ENCODE peak calls at places on chromosomes 2 and 18, in nine cellular contexts. One of them, this sample, is unnamed.

GRCh38 chr18:32674491-32674890 is 98.3 kb downstream of the KLHL14 start:
- DNase-seq in HTR-8/SVneo: no peak
- DNase-seq in AG10803: no peak
- DNase-seq in T follicular helper cell: no peak
- DNase-seq in cardiac fibroblast: no peak
- DNase-seq in HuH-7.5: no peak
- DNase-seq in GM23248: peak; percentile 19
- DNase-seq in activated CD4-positive, alpha-beta memory T cell treated with anti-CD3 and anti-CD28 coated beads for 36 hours: no peak
- DNase-seq in stimulated activated CD8-positive, alpha-beta memory T cell treated with anti-CD3 and anti-CD28 coated beads, Interleukin-7, amount 100 ng/mL, for 4 hours: no peak
- DNase-seq in this sample: peak; percentile 11

GRCh38 chr2:135473567-135473966 is 57.5 kb downstream of the ZRANB3 start:
- DNase-seq in HuH-7.5: peak; percentile 12
- DNase-seq in AG10803: peak; percentile 19
- DNase-seq in stimulated activated CD8-positive, alpha-beta memory T cell treated with anti-CD3 and anti-CD28 coated beads, Interleukin-7, amount 100 ng/mL, for 4 hours: no peak
- DNase-seq in T follicular helper cell: no peak
- DNase-seq in cardiac fibroblast: peak; percentile 55
- DNase-seq in activated CD4-positive, alpha-beta memory T cell treated with anti-CD3 and anti-CD28 coated beads for 36 hours: peak; percentile 42
- DNase-seq in GM23248: peak; percentile 34
- DNase-seq in HTR-8/SVneo: peak; percentile 14
- DNase-seq in this sample: peak; percentile 3

GRCh38 chr2:196200557-196200956 is 29.2 kb upstream of the STK17B start:
- DNase-seq in HTR-8/SVneo: no peak
- DNase-seq in GM23248: no peak
- DNase-seq in stimulated activated CD8-positive, alpha-beta memory T cell treated with anti-CD3 and anti-CD28 coated beads, Interleukin-7, amount 100 ng/mL, for 4 hours: no peak
- DNase-seq in cardiac fibroblast: no peak
- DNase-seq in T follicular helper cell: no peak
- DNase-seq in HuH-7.5: no peak
- DNase-seq in activated CD4-positive, alpha-beta memory T cell treated with anti-CD3 and anti-CD28 coated beads for 36 hours: peak; percentile 61
- DNase-seq in AG10803: no peak
- DNase-seq in this sample: no peak

GRCh38 chr18:73118121-73118816 is 250.5 kb upstream of the NETO1 start:
- DNase-seq in activated CD4-positive, alpha-beta memory T cell treated with anti-CD3 and anti-CD28 coated beads for 36 hours: no peak
- DNase-seq in stimulated activated CD8-positive, alpha-beta memory T cell treated with anti-CD3 and anti-CD28 coated beads, Interleukin-7, amount 100 ng/mL, for 4 hours: no peak
- DNase-seq in T follicular helper cell: no peak
- DNase-seq in AG10803: peak; percentile 59
- DNase-seq in HuH-7.5: no peak
- DNase-seq in GM23248: peak; percentile 37
- DNase-seq in HTR-8/SVneo: no peak
- DNase-seq in cardiac fibroblast: peak; percentile 65
- DNase-seq in this sample: no peak

GRCh38 chr2:10331702-10332401 is 29.1 kb downstream of the HPCAL1 start:
- DNase-seq in T follicular helper cell: peak; percentile 17
- DNase-seq in HTR-8/SVneo: no peak
- DNase-seq in GM23248: no peak
- DNase-seq in stimulated activated CD8-positive, alpha-beta memory T cell treated with anti-CD3 and anti-CD28 coated beads, Interleukin-7, amount 100 ng/mL, for 4 hours: peak; percentile 26
- DNase-seq in HuH-7.5: no peak
- DNase-seq in AG10803: no peak
- DNase-seq in cardiac fibroblast: no peak
- DNase-seq in activated CD4-positive, alpha-beta memory T cell treated with anti-CD3 and anti-CD28 coated beads for 36 hours: peak; percentile 86
- DNase-seq in this sample: no peak

GRCh38 chr2:46657042-46657504 is 177.7 kb downstream of the TMEM247 start:
- DNase-seq in activated CD4-positive, alpha-beta memory T cell treated with anti-CD3 and anti-CD28 coated beads for 36 hours: no peak
- DNase-seq in GM23248: peak; percentile 70
- DNase-seq in AG10803: peak; percentile 95
- DNase-seq in HuH-7.5: peak; percentile 30
- DNase-seq in stimulated activated CD8-positive, alpha-beta memory T cell treated with anti-CD3 and anti-CD28 coated beads, Interleukin-7, amount 100 ng/mL, for 4 hours: no peak
- DNase-seq in cardiac fibroblast: peak; percentile 64
- DNase-seq in T follicular helper cell: no peak
- DNase-seq in HTR-8/SVneo: peak; percentile 57
- DNase-seq in this sample: no peak

GRCh38 chr2:120984452-120985173 is 248.9 kb downstream of the GLI2 start:
- DNase-seq in HTR-8/SVneo: no peak
- DNase-seq in T follicular helper cell: no peak
- DNase-seq in HuH-7.5: no peak
- DNase-seq in cardiac fibroblast: no peak
- DNase-seq in stimulated activated CD8-positive, alpha-beta memory T cell treated with anti-CD3 and anti-CD28 coated beads, Interleukin-7, amount 100 ng/mL, for 4 hours: no peak
- DNase-seq in AG10803: no peak
- DNase-seq in activated CD4-positive, alpha-beta memory T cell treated with anti-CD3 and anti-CD28 coated beads for 36 hours: no peak
- DNase-seq in GM23248: no peak
- DNase-seq in this sample: no peak

GRCh38 chr2:197871780-197872456 is 67.5 kb downstream of the PLCL1 start:
- DNase-seq in GM23248: no peak
- DNase-seq in HTR-8/SVneo: no peak
- DNase-seq in stimulated activated CD8-positive, alpha-beta memory T cell treated with anti-CD3 and anti-CD28 coated beads, Interleukin-7, amount 100 ng/mL, for 4 hours: no peak
- DNase-seq in cardiac fibroblast: no peak
- DNase-seq in activated CD4-positive, alpha-beta memory T cell treated with anti-CD3 and anti-CD28 coated beads for 36 hours: no peak
- DNase-seq in HuH-7.5: no peak
- DNase-seq in AG10803: no peak
- DNase-seq in T follicular helper cell: no peak
- DNase-seq in this sample: no peak

GRCh38 chr2:162838141-162838500 is 446 bp downstream of the KCNH7 start:
- DNase-seq in HuH-7.5: no peak
- DNase-seq in AG10803: no peak
- DNase-seq in T follicular helper cell: no peak
- DNase-seq in HTR-8/SVneo: no peak
- DNase-seq in activated CD4-positive, alpha-beta memory T cell treated with anti-CD3 and anti-CD28 coated beads for 36 hours: no peak
- DNase-seq in GM23248: no peak
- DNase-seq in stimulated activated CD8-positive, alpha-beta memory T cell treated with anti-CD3 and anti-CD28 coated beads, Interleukin-7, amount 100 ng/mL, for 4 hours: no peak
- DNase-seq in cardiac fibroblast: no peak
- DNase-seq in this sample: no peak

GRCh38 chr2:224147174-224147573 is 108.1 kb upstream of the SERPINE2 start:
- DNase-seq in HTR-8/SVneo: no peak
- DNase-seq in stimulated activated CD8-positive, alpha-beta memory T cell treated with anti-CD3 and anti-CD28 coated beads, Interleukin-7, amount 100 ng/mL, for 4 hours: no peak
- DNase-seq in AG10803: no peak
- DNase-seq in activated CD4-positive, alpha-beta memory T cell treated with anti-CD3 and anti-CD28 coated beads for 36 hours: no peak
- DNase-seq in T follicular helper cell: no peak
- DNase-seq in cardiac fibroblast: peak; percentile 73
- DNase-seq in GM23248: peak; percentile 56
- DNase-seq in HuH-7.5: no peak
- DNase-seq in this sample: no peak

GRCh38 chr2:220310326-220310936 is 683.0 kb downstream of the SLC4A3 start:
- DNase-seq in GM23248: no peak
- DNase-seq in activated CD4-positive, alpha-beta memory T cell treated with anti-CD3 and anti-CD28 coated beads for 36 hours: no peak
- DNase-seq in cardiac fibroblast: no peak
- DNase-seq in stimulated activated CD8-positive, alpha-beta memory T cell treated with anti-CD3 and anti-CD28 coated beads, Interleukin-7, amount 100 ng/mL, for 4 hours: no peak
- DNase-seq in T follicular helper cell: no peak
- DNase-seq in HTR-8/SVneo: no peak
- DNase-seq in HuH-7.5: no peak
- DNase-seq in AG10803: no peak
- DNase-seq in this sample: no peak

GRCh38 chr2:120436885-120437603 is 91.1 kb downstream of the INHBB start:
- DNase-seq in HuH-7.5: peak; percentile 86
- DNase-seq in GM23248: peak; percentile 51
- DNase-seq in activated CD4-positive, alpha-beta memory T cell treated with anti-CD3 and anti-CD28 coated beads for 36 hours: peak; percentile 34
- DNase-seq in HTR-8/SVneo: peak; percentile 56
- DNase-seq in stimulated activated CD8-positive, alpha-beta memory T cell treated with anti-CD3 and anti-CD28 coated beads, Interleukin-7, amount 100 ng/mL, for 4 hours: no peak
- DNase-seq in AG10803: peak; percentile 46
- DNase-seq in cardiac fibroblast: peak; percentile 41
- DNase-seq in T follicular helper cell: no peak
- DNase-seq in this sample: peak; percentile 33

GRCh38 chr2:134845719-134846118 is 7.3 kb downstream of the ACMSD start:
- DNase-seq in GM23248: peak; percentile 64
- DNase-seq in HuH-7.5: no peak
- DNase-seq in cardiac fibroblast: peak; percentile 63
- DNase-seq in activated CD4-positive, alpha-beta memory T cell treated with anti-CD3 and anti-CD28 coated beads for 36 hours: no peak
- DNase-seq in T follicular helper cell: no peak
- DNase-seq in HTR-8/SVneo: peak; percentile 12
- DNase-seq in stimulated activated CD8-positive, alpha-beta memory T cell treated with anti-CD3 and anti-CD28 coated beads, Interleukin-7, amount 100 ng/mL, for 4 hours: no peak
- DNase-seq in AG10803: peak; percentile 39
- DNase-seq in this sample: no peak

GRCh38 chr2:37449686-37450392 is 105.4 kb downstream of the QPCT start:
- DNase-seq in HTR-8/SVneo: no peak
- DNase-seq in activated CD4-positive, alpha-beta memory T cell treated with anti-CD3 and anti-CD28 coated beads for 36 hours: no peak
- DNase-seq in cardiac fibroblast: peak; percentile 43
- DNase-seq in GM23248: no peak
- DNase-seq in HuH-7.5: no peak
- DNase-seq in stimulated activated CD8-positive, alpha-beta memory T cell treated with anti-CD3 and anti-CD28 coated beads, Interleukin-7, amount 100 ng/mL, for 4 hours: no peak
- DNase-seq in AG10803: no peak
- DNase-seq in T follicular helper cell: no peak
- DNase-seq in this sample: no peak

GRCh38 chr2:147845608-147846002 is 776 bp downstream of the ACVR2A start:
- DNase-seq in T follicular helper cell: no peak
- DNase-seq in GM23248: peak; percentile 51
- DNase-seq in activated CD4-positive, alpha-beta memory T cell treated with anti-CD3 and anti-CD28 coated beads for 36 hours: no peak
- DNase-seq in AG10803: peak; percentile 10
- DNase-seq in cardiac fibroblast: peak; percentile 14
- DNase-seq in HTR-8/SVneo: no peak
- DNase-seq in stimulated activated CD8-positive, alpha-beta memory T cell treated with anti-CD3 and anti-CD28 coated beads, Interleukin-7, amount 100 ng/mL, for 4 hours: no peak
- DNase-seq in HuH-7.5: no peak
- DNase-seq in this sample: no peak

GRCh38 chr2:10407841-10408648 is 40.1 kb downstream of the ODC1 start:
- DNase-seq in HuH-7.5: peak; percentile 77
- DNase-seq in AG10803: peak; percentile 48
- DNase-seq in GM23248: peak; percentile 95
- DNase-seq in T follicular helper cell: peak; percentile 13
- DNase-seq in activated CD4-positive, alpha-beta memory T cell treated with anti-CD3 and anti-CD28 coated beads for 36 hours: peak; percentile 85
- DNase-seq in HTR-8/SVneo: peak; percentile 86
- DNase-seq in cardiac fibroblast: peak; percentile 69
- DNase-seq in stimulated activated CD8-positive, alpha-beta memory T cell treated with anti-CD3 and anti-CD28 coated beads, Interleukin-7, amount 100 ng/mL, for 4 hours: peak; percentile 46
- DNase-seq in this sample: no peak

GRCh38 chr2:240953426-240954425 is 44.7 kb upstream of the SNED1 start:
- DNase-seq in cardiac fibroblast: no peak
- DNase-seq in T follicular helper cell: no peak
- DNase-seq in activated CD4-positive, alpha-beta memory T cell treated with anti-CD3 and anti-CD28 coated beads for 36 hours: no peak
- DNase-seq in HTR-8/SVneo: no peak
- DNase-seq in GM23248: no peak
- DNase-seq in HuH-7.5: no peak
- DNase-seq in AG10803: no peak
- DNase-seq in stimulated activated CD8-positive, alpha-beta memory T cell treated with anti-CD3 and anti-CD28 coated beads, Interleukin-7, amount 100 ng/mL, for 4 hours: no peak
- DNase-seq in this sample: no peak

This sample was measured in LNCaP clone FGC.